ENCODE peak calls at places on chromosomes 4 and X, in nine cellular contexts. One of them, this sample, is unnamed.

GRCh38 chrX:149286940-149287349 is 218.2 kb downstream of the IDS start:
- DNase-seq in keratinocyte: no peak
- DNase-seq in NT2/D1: peak; percentile 22
- DNase-seq in stomach: peak; percentile 44
- DNase-seq in pancreas: no peak
- DNase-seq in right cardiac atrium: no peak
- DNase-seq in right lobe of liver: peak; percentile 24
- DNase-seq in thyroid gland: peak; percentile 28
- DNase-seq in CD8-positive, alpha-beta memory T cell: peak; percentile 39
- DNase-seq in this sample: no peak

GRCh38 chrX:22389544-22390243 is 117.0 kb downstream of the CBLL2 start:
- DNase-seq in NT2/D1: no peak
- DNase-seq in CD8-positive, alpha-beta memory T cell: no peak
- DNase-seq in stomach: no peak
- DNase-seq in right lobe of liver: no peak
- DNase-seq in right cardiac atrium: no peak
- DNase-seq in pancreas: no peak
- DNase-seq in keratinocyte: no peak
- DNase-seq in thyroid gland: no peak
- DNase-seq in this sample: no peak

GRCh38 chr4:177579649-177580048 is 137.4 kb upstream of the AGA start:
- DNase-seq in NT2/D1: no peak
- DNase-seq in keratinocyte: no peak
- DNase-seq in right cardiac atrium: no peak
- DNase-seq in thyroid gland: no peak
- DNase-seq in CD8-positive, alpha-beta memory T cell: no peak
- DNase-seq in pancreas: no peak
- DNase-seq in right lobe of liver: no peak
- DNase-seq in stomach: no peak
- DNase-seq in this sample: no peak

GRCh38 chr4:21512351-21512750 is 436.2 kb downstream of the KCNIP4 start:
- DNase-seq in thyroid gland: no peak
- DNase-seq in NT2/D1: peak; percentile 35
- DNase-seq in CD8-positive, alpha-beta memory T cell: no peak
- DNase-seq in stomach: no peak
- DNase-seq in pancreas: no peak
- DNase-seq in right cardiac atrium: no peak
- DNase-seq in right lobe of liver: no peak
- DNase-seq in keratinocyte: no peak
- DNase-seq in this sample: no peak

GRCh38 chr4:144634978-144635747 is 10.8 kb upstream of the HHIP start:
- DNase-seq in right lobe of liver: no peak
- DNase-seq in pancreas: no peak
- DNase-seq in stomach: no peak
- DNase-seq in CD8-positive, alpha-beta memory T cell: no peak
- DNase-seq in right cardiac atrium: no peak
- DNase-seq in NT2/D1: no peak
- DNase-seq in keratinocyte: no peak
- DNase-seq in thyroid gland: no peak
- DNase-seq in this sample: no peak

GRCh38 chrX:100812216-100813158 is 7.7 kb upstream of the CSTF2 start:
- DNase-seq in right lobe of liver: no peak
- DNase-seq in keratinocyte: no peak
- DNase-seq in thyroid gland: no peak
- DNase-seq in stomach: no peak
- DNase-seq in pancreas: no peak
- DNase-seq in CD8-positive, alpha-beta memory T cell: no peak
- DNase-seq in NT2/D1: no peak
- DNase-seq in right cardiac atrium: no peak
- DNase-seq in this sample: no peak

GRCh38 chr4:146739182-146739581 is 100.5 kb downstream of the POU4F2 start:
- DNase-seq in keratinocyte: no peak
- DNase-seq in thyroid gland: no peak
- DNase-seq in stomach: no peak
- DNase-seq in pancreas: no peak
- DNase-seq in NT2/D1: no peak
- DNase-seq in right cardiac atrium: no peak
- DNase-seq in CD8-positive, alpha-beta memory T cell: no peak
- DNase-seq in right lobe of liver: no peak
- DNase-seq in this sample: no peak

GRCh38 chrX:101658661-101659477 is 781 bp downstream of the ARMCX2 start:
- DNase-seq in thyroid gland: peak; percentile 78
- DNase-seq in pancreas: peak; percentile 50
- DNase-seq in right cardiac atrium: peak; percentile 92
- DNase-seq in CD8-positive, alpha-beta memory T cell: peak; percentile 71
- DNase-seq in right lobe of liver: peak; percentile 55
- DNase-seq in NT2/D1: peak; percentile 36
- DNase-seq in keratinocyte: no peak
- DNase-seq in stomach: peak; percentile 69
- DNase-seq in this sample: peak; percentile 40

GRCh38 chrX:15664487-15665444 is at the start of gene CLTRN:
- DNase-seq in stomach: no peak
- DNase-seq in thyroid gland: no peak
- DNase-seq in right cardiac atrium: no peak
- DNase-seq in CD8-positive, alpha-beta memory T cell: no peak
- DNase-seq in keratinocyte: no peak
- DNase-seq in pancreas: no peak
- DNase-seq in NT2/D1: no peak
- DNase-seq in right lobe of liver: no peak
- DNase-seq in this sample: no peak

GRCh38 chr4:26590639-26591038 is 6.8 kb downstream of the TBC1D19 start:
- DNase-seq in right lobe of liver: no peak
- DNase-seq in right cardiac atrium: no peak
- DNase-seq in CD8-positive, alpha-beta memory T cell: no peak
- DNase-seq in stomach: no peak
- DNase-seq in NT2/D1: no peak
- DNase-seq in thyroid gland: no peak
- DNase-seq in keratinocyte: peak; percentile 52
- DNase-seq in pancreas: no peak
- DNase-seq in this sample: no peak

GRCh38 chrX:23854122-23854521 is 53.6 kb downstream of the APOO start:
- DNase-seq in thyroid gland: no peak
- DNase-seq in keratinocyte: no peak
- DNase-seq in right cardiac atrium: no peak
- DNase-seq in NT2/D1: no peak
- DNase-seq in pancreas: no peak
- DNase-seq in CD8-positive, alpha-beta memory T cell: no peak
- DNase-seq in right lobe of liver: no peak
- DNase-seq in stomach: no peak
- DNase-seq in this sample: no peak

GRCh38 chr4:168415911-168416310 is 64.4 kb downstream of the DDX60L start:
- DNase-seq in right cardiac atrium: no peak
- DNase-seq in stomach: no peak
- DNase-seq in keratinocyte: no peak
- DNase-seq in thyroid gland: no peak
- DNase-seq in CD8-positive, alpha-beta memory T cell: no peak
- DNase-seq in NT2/D1: no peak
- DNase-seq in right lobe of liver: no peak
- DNase-seq in pancreas: no peak
- DNase-seq in this sample: no peak

GRCh38 chr4:10577495-10577894 is 107.1 kb downstream of the CLNK start:
- DNase-seq in right lobe of liver: no peak
- DNase-seq in keratinocyte: no peak
- DNase-seq in pancreas: no peak
- DNase-seq in CD8-positive, alpha-beta memory T cell: no peak
- DNase-seq in right cardiac atrium: no peak
- DNase-seq in stomach: no peak
- DNase-seq in NT2/D1: no peak
- DNase-seq in thyroid gland: no peak
- DNase-seq in this sample: no peak

GRCh38 chr4:83067058-83067639 is 32.2 kb downstream of the COPS4 start:
- DNase-seq in pancreas: no peak
- DNase-seq in right lobe of liver: no peak
- DNase-seq in CD8-positive, alpha-beta memory T cell: no peak
- DNase-seq in thyroid gland: no peak
- DNase-seq in NT2/D1: no peak
- DNase-seq in right cardiac atrium: no peak
- DNase-seq in keratinocyte: no peak
- DNase-seq in stomach: no peak
- DNase-seq in this sample: no peak

GRCh38 chrX:150051096-150051495 is 112.8 kb upstream of the EOLA2 start:
- DNase-seq in CD8-positive, alpha-beta memory T cell: no peak
- DNase-seq in pancreas: no peak
- DNase-seq in stomach: no peak
- DNase-seq in right lobe of liver: no peak
- DNase-seq in thyroid gland: no peak
- DNase-seq in right cardiac atrium: no peak
- DNase-seq in keratinocyte: no peak
- DNase-seq in NT2/D1: no peak
- DNase-seq in this sample: no peak

GRCh38 chr4:101621120-101621519 is 169.4 kb upstream of the BANK1 start:
- DNase-seq in keratinocyte: no peak
- DNase-seq in right lobe of liver: no peak
- DNase-seq in right cardiac atrium: no peak
- DNase-seq in pancreas: no peak
- DNase-seq in stomach: no peak
- DNase-seq in thyroid gland: no peak
- DNase-seq in NT2/D1: no peak
- DNase-seq in CD8-positive, alpha-beta memory T cell: no peak
- DNase-seq in this sample: no peak

GRCh38 chrX:67789536-67789935 is 245.7 kb downstream of the AR start:
- DNase-seq in stomach: no peak
- DNase-seq in CD8-positive, alpha-beta memory T cell: no peak
- DNase-seq in right cardiac atrium: no peak
- DNase-seq in right lobe of liver: no peak
- DNase-seq in thyroid gland: no peak
- DNase-seq in pancreas: no peak
- DNase-seq in keratinocyte: no peak
- DNase-seq in NT2/D1: no peak
- DNase-seq in this sample: no peak

GRCh38 chrX:69150294-69150960 is 14.8 kb downstream of the PJA1 start:
- DNase-seq in NT2/D1: no peak
- DNase-seq in thyroid gland: no peak
- DNase-seq in CD8-positive, alpha-beta memory T cell: no peak
- DNase-seq in stomach: no peak
- DNase-seq in right cardiac atrium: no peak
- DNase-seq in pancreas: no peak
- DNase-seq in keratinocyte: peak; percentile 71
- DNase-seq in right lobe of liver: no peak
- DNase-seq in this sample: no peak

DNA sequence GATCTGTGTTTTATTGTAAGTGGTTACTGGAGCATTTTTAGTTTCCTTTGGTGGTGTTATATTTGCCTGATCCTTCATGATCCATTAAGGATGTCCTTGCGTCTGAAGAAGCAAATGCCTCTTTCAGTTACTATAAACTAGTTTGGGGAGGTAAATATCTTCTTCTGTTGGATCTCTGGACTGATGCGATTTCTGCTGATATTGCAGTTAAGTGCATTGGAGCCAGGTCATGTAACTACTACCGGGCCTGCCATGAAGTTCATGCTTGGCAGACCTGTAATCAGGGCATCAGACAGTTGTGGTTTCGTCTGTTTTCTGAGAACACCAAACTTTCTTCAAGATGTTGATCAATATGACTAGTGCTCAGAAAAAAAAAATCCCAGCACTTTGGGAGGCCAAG is 22.9 kb downstream of the ZNF718 start:
- DNase-seq in stomach: no peak
- DNase-seq in right cardiac atrium: no peak
- DNase-seq in right lobe of liver: no peak
- DNase-seq in thyroid gland: no peak
- DNase-seq in NT2/D1: no peak
- DNase-seq in keratinocyte: no peak
- DNase-seq in pancreas: no peak
- DNase-seq in CD8-positive, alpha-beta memory T cell: no peak
- DNase-seq in this sample: no peak
- H3K9me3 ChIP-seq in stomach: peaks cover 67% of the 10 kb centered on the region
- H3K9me3 ChIP-seq in right cardiac atrium: peaks cover 16% of the 10 kb centered on the region
- H3K9me3 ChIP-seq in right lobe of liver: peaks cover 20% of the 10 kb centered on the region
- H3K9me3 ChIP-seq in thyroid gland: no peaks in the 10 kb centered on the region
- H3K9me3 ChIP-seq in NT2/D1: peaks cover 83% of the 10 kb centered on the region
- H3K9me3 ChIP-seq in keratinocyte: peaks cover 24% of the 10 kb centered on the region
- H3K9me3 ChIP-seq in pancreas: peaks cover 6% of the 10 kb centered on the region
- H3K9me3 ChIP-seq in CD8-positive, alpha-beta memory T cell: peaks cover 42% of the 10 kb centered on the region
- H3K9me3 ChIP-seq in this sample: peaks cover 34% of the 10 kb centered on the region

GRCh38 chr4:146621-147020 is 22.3 kb downstream of the ZNF718 start:
- DNase-seq in right lobe of liver: no peak
- DNase-seq in stomach: no peak
- DNase-seq in right cardiac atrium: no peak
- DNase-seq in keratinocyte: no peak
- DNase-seq in CD8-positive, alpha-beta memory T cell: no peak
- DNase-seq in thyroid gland: no peak
- DNase-seq in NT2/D1: no peak
- DNase-seq in pancreas: no peak
- DNase-seq in this sample: no peak
- H3K9me3 ChIP-seq in right lobe of liver: peaks cover 25% of the 10 kb centered on the region
- H3K9me3 ChIP-seq in stomach: peaks cover 73% of the 10 kb centered on the region
- H3K9me3 ChIP-seq in right cardiac atrium: peaks cover 16% of the 10 kb centered on the region
- H3K9me3 ChIP-seq in keratinocyte: peaks cover 24% of the 10 kb centered on the region
- H3K9me3 ChIP-seq in CD8-positive, alpha-beta memory T cell: peaks cover 42% of the 10 kb centered on the region
- H3K9me3 ChIP-seq in thyroid gland: no peaks in the 10 kb centered on the region
- H3K9me3 ChIP-seq in NT2/D1: peaks cover 87% of the 10 kb centered on the region
- H3K9me3 ChIP-seq in pancreas: peaks cover 6% of the 10 kb centered on the region
- H3K9me3 ChIP-seq in this sample: peaks cover 34% of the 10 kb centered on the region

GRCh38 chrX:75038925-75039324 is 113.7 kb upstream of the NEXMIF start:
- DNase-seq in thyroid gland: no peak
- DNase-seq in stomach: no peak
- DNase-seq in right lobe of liver: no peak
- DNase-seq in NT2/D1: peak; percentile 56
- DNase-seq in pancreas: no peak
- DNase-seq in right cardiac atrium: no peak
- DNase-seq in CD8-positive, alpha-beta memory T cell: no peak
- DNase-seq in keratinocyte: no peak
- DNase-seq in this sample: no peak
- H3K9me3 ChIP-seq in thyroid gland: no peaks in the 10 kb centered on the region
- H3K9me3 ChIP-seq in stomach: peaks cover 25% of the 10 kb centered on the region
- H3K9me3 ChIP-seq in right lobe of liver: no peaks in the 10 kb centered on the region
- H3K9me3 ChIP-seq in NT2/D1: peaks cover 3% of the 10 kb centered on the region
- H3K9me3 ChIP-seq in pancreas: no peaks in the 10 kb centered on the region
- H3K9me3 ChIP-seq in right cardiac atrium: no peaks in the 10 kb centered on the region
- H3K9me3 ChIP-seq in CD8-positive, alpha-beta memory T cell: no peaks in the 10 kb centered on the region
- H3K9me3 ChIP-seq in keratinocyte: no peaks in the 10 kb centered on the region
- H3K9me3 ChIP-seq in this sample: no peaks in the 10 kb centered on the region

GRCh38 chrX:2449135-2449886 is 51.5 kb downstream of the DHRSX start:
- DNase-seq in CD8-positive, alpha-beta memory T cell: no peak
- DNase-seq in thyroid gland: no peak
- DNase-seq in pancreas: no peak
- DNase-seq in right cardiac atrium: no peak
- DNase-seq in right lobe of liver: no peak
- DNase-seq in stomach: no peak
- DNase-seq in NT2/D1: no peak
- DNase-seq in keratinocyte: no peak
- DNase-seq in this sample: no peak

GRCh38 chrX:2452317-2452784 is 48.4 kb downstream of the DHRSX start:
- DNase-seq in right lobe of liver: no peak
- DNase-seq in thyroid gland: no peak
- DNase-seq in CD8-positive, alpha-beta memory T cell: no peak
- DNase-seq in stomach: no peak
- DNase-seq in NT2/D1: no peak
- DNase-seq in pancreas: no peak
- DNase-seq in keratinocyte: no peak
- DNase-seq in right cardiac atrium: no peak
- DNase-seq in this sample: no peak

GRCh38 chrX:2451456-2452316 is 49.1 kb downstream of the DHRSX start:
- DNase-seq in pancreas: no peak
- DNase-seq in keratinocyte: no peak
- DNase-seq in NT2/D1: no peak
- DNase-seq in right lobe of liver: no peak
- DNase-seq in CD8-positive, alpha-beta memory T cell: no peak
- DNase-seq in stomach: no peak
- DNase-seq in thyroid gland: no peak
- DNase-seq in right cardiac atrium: no peak
- DNase-seq in this sample: no peak

GRCh38 chrX:2452799-2453198 is 48.0 kb downstream of the DHRSX start:
- DNase-seq in right lobe of liver: no peak
- DNase-seq in thyroid gland: no peak
- DNase-seq in pancreas: no peak
- DNase-seq in right cardiac atrium: no peak
- DNase-seq in CD8-positive, alpha-beta memory T cell: no peak
- DNase-seq in keratinocyte: no peak
- DNase-seq in stomach: no peak
- DNase-seq in NT2/D1: no peak
- DNase-seq in this sample: no peak

GRCh38 chrX:2450681-2451080 is 50.1 kb downstream of the DHRSX start:
- DNase-seq in CD8-positive, alpha-beta memory T cell: no peak
- DNase-seq in thyroid gland: no peak
- DNase-seq in right cardiac atrium: no peak
- DNase-seq in NT2/D1: no peak
- DNase-seq in pancreas: no peak
- DNase-seq in stomach: no peak
- DNase-seq in right lobe of liver: no peak
- DNase-seq in keratinocyte: no peak
- DNase-seq in this sample: no peak
- H3K9me3 ChIP-seq in CD8-positive, alpha-beta memory T cell: no peaks in the 10 kb centered on the region
- H3K9me3 ChIP-seq in thyroid gland: no peaks in the 10 kb centered on the region
- H3K9me3 ChIP-seq in right cardiac atrium: no peaks in the 10 kb centered on the region
- H3K9me3 ChIP-seq in NT2/D1: no peaks in the 10 kb centered on the region
- H3K9me3 ChIP-seq in pancreas: no peaks in the 10 kb centered on the region
- H3K9me3 ChIP-seq in stomach: no peaks in the 10 kb centered on the region
- H3K9me3 ChIP-seq in right lobe of liver: no peaks in the 10 kb centered on the region
- H3K9me3 ChIP-seq in keratinocyte: peaks cover 2% of the 10 kb centered on the region
- H3K9me3 ChIP-seq in this sample: no peaks in the 10 kb centered on the region